ENCODE peak calls at places on chromosomes 3 and 15, in eight cellular contexts. M is stomach; L is OCI-LY7; U is sigmoid colon; W is heart right ventricle; A is CD8-positive, alpha-beta T cell; C is GM23338; N is mammary epithelial cell. O is an unnamed sample.

GRCh38 chr3:53999725-54000124 is 108.1 kb upstream of the SELENOK start:
- DNase-seq in M (no peak), L (no peak), U (no peak), W (no peak), A (no peak), C (no peak), N (no peak), O (no peak)

GRCh38 chr3:100002599-100003350 is 111.5 kb downstream of the FILIP1L start:
- DNase-seq in M (peak; percentile 27), L (no peak), U (peak; percentile 60), W (no peak), A (no peak), C (no peak), N (peak; percentile 99), O (no peak)

GRCh38 chr15:70291295-70291694 is 193.6 kb upstream of the TLE3 start:
- DNase-seq in M (no peak), L (no peak), U (no peak), W (no peak), A (no peak), C (no peak), N (no peak), O (no peak)

GRCh38 chr3:185351371-185351770 is 11.6 kb upstream of the MAP3K13 start:
- DNase-seq in M (no peak), L (no peak), U (no peak), W (no peak), A (no peak), C (no peak), N (no peak), O (no peak)

GRCh38 chr15:93070136-93070535 is 18.9 kb downstream of the RGMA start:
- DNase-seq in M (no peak), L (no peak), U (no peak), W (no peak), A (no peak), C (no peak), N (no peak), O (no peak)

GRCh38 chr3:10867384-10867783 is 51.4 kb downstream of the SLC6A11 start:
- DNase-seq in M (no peak), L (no peak), U (no peak), W (no peak), A (no peak), C (peak; percentile 75), N (peak; percentile 24), O (no peak)

GRCh38 chr3:161349529-161350278 is 21.6 kb downstream of the SPTSSB start:
- DNase-seq in M (no peak), L (no peak), U (no peak), W (no peak), A (peak; percentile 24), C (peak; percentile 33), N (peak; percentile 98), O (no peak)

GRCh38 chr15:25345943-25346342 is 92.9 kb downstream of the UBE3A start:
- DNase-seq in M (no peak), L (no peak), U (peak; percentile 78), W (peak; percentile 72), A (no peak), C (peak; percentile 61), N (peak; percentile 42), O (no peak)

GRCh38 chr3:51340311-51340829 is 44.7 kb upstream of the MANF start:
- DNase-seq in M (no peak), L (no peak), U (peak; percentile 66), W (no peak), A (no peak), C (peak; percentile 33), N (peak; percentile 87), O (no peak)

GRCh38 chr15:67715166-67715565 is 110.1 kb upstream of the SKOR1 start:
- DNase-seq in M (no peak), L (no peak), U (no peak), W (no peak), A (no peak), C (no peak), N (no peak), O (no peak)

GRCh38 chr15:93462690-93463089 is 373.7 kb upstream of the RGMA start:
- DNase-seq in M (no peak), L (no peak), U (no peak), W (no peak), A (no peak), C (no peak), N (no peak), O (no peak)

GRCh38 chr3:41267975-41268640 is 68.8 kb downstream of the CTNNB1 start:
- DNase-seq in M (no peak), L (no peak), U (no peak), W (no peak), A (no peak), C (no peak), N (peak; percentile 95), O (no peak)

GRCh38 chr3:66195347-66195783 is 25.4 kb upstream of the SLC25A26 start:
- DNase-seq in M (peak; percentile 66), L (no peak), U (peak; percentile 67), W (peak; percentile 50), A (no peak), C (peak; percentile 83), N (peak; percentile 39), O (no peak)

GRCh38 chr15:89667706-89667960 is 11.5 kb downstream of the PLIN1 start:
- DNase-seq in M (no peak), L (no peak), U (no peak), W (no peak), A (no peak), C (no peak), N (no peak), O (no peak)

GRCh38 chr15:83922895-83923294 is 269.0 kb downstream of the ADAMTSL3 start:
- DNase-seq in M (no peak), L (no peak), U (no peak), W (no peak), A (no peak), C (no peak), N (no peak), O (no peak)
- H3K4me3 ChIP-seq in M (no peak overlapping the region), L (no peak overlapping the region), U (no peak overlapping the region), W (no peak overlapping the region), A (no peak overlapping the region), C (no peak overlapping the region), N (no peak overlapping the region), O (no peak overlapping the region)

GRCh38 chr3:178588593-178588992 is 52.4 kb downstream of the KCNMB2 start:
- DNase-seq in M (no peak), L (no peak), U (no peak), W (no peak), A (no peak), C (no peak), N (no peak), O (no peak)

GRCh38 chr3:178583963-178584575 is 47.8 kb downstream of the KCNMB2 start:
- DNase-seq in M (no peak), L (no peak), U (no peak), W (no peak), A (no peak), C (no peak), N (no peak), O (no peak)

GRCh38 chr3:178585439-178585838 is 49.2 kb downstream of the KCNMB2 start:
- DNase-seq in M (no peak), L (no peak), U (no peak), W (no peak), A (no peak), C (no peak), N (no peak), O (no peak)

DNA sequence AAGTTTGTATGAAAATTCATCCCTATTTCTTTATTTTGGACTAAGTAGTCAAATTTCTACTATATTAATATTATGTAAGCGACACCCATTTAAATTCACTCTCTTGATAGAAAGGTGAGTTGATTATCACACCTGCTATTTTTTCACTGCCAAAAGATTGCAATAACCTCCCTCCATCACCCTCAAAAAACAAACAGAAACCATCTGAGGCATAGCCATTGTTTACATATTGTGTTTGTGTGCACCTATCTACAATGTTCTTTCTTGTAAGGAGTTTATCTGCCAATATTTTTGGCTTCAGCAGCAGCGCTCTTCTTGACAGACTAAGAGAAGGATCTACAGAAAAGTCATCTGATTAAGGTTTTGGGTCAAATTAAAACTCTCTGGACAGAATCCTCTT is 48.5 kb downstream of the KCNMB2 start:
- DNase-seq in M (no peak), L (no peak), U (no peak), W (no peak), A (no peak), C (no peak), N (no peak), O (no peak)
- H3K27ac ChIP-seq in M (no peak overlapping the region), L (no peak overlapping the region), U (no peak overlapping the region), W (no peak overlapping the region), A (no peak overlapping the region), C (no peak overlapping the region), N (no peak overlapping the region), O (no peak overlapping the region)

GRCh38 chr3:111473550-111473949 is 68.4 kb upstream of the CD96 start:
- DNase-seq in M (no peak), L (no peak), U (no peak), W (no peak), A (no peak), C (peak; percentile 52), N (no peak), O (no peak)
- TF ChIP-seq CTCF in M (no peak), L (no peak), U (no peak), W (no peak), A (no peak), C (peak; percentile 28), N (no peak), O (no peak)

GRCh38 chr3:25040739-25041138 is 387.3 kb upstream of the RARB start:
- DNase-seq in M (no peak), L (no peak), U (no peak), W (no peak), A (no peak), C (no peak), N (no peak), O (no peak)
- H3K4me3 ChIP-seq in M (no peak overlapping the region), L (no peak overlapping the region), U (no peak overlapping the region), W (no peak overlapping the region), A (no peak overlapping the region), C (no peak overlapping the region), N (no peak overlapping the region), O (no peak overlapping the region)

GRCh38 chr3:8550619-8551018 is 49.0 kb downstream of the LMCD1 start:
- DNase-seq in M (no peak), L (no peak), U (no peak), W (peak; percentile 47), A (no peak), C (no peak), N (no peak), O (no peak)
- H3K27ac ChIP-seq in M (peak overlapping the region; percentile 10), L (no peak overlapping the region), U (no peak overlapping the region), W (peak overlapping the region; percentile 32), A (no peak overlapping the region), C (no peak overlapping the region), N (no peak overlapping the region), O (peak overlapping the region; percentile 88)

GRCh38 chr3:84946240-84946639 is 12.5 kb upstream of the CADM2 start:
- DNase-seq in M (no peak), L (no peak), U (no peak), W (no peak), A (no peak), C (peak; percentile 54), N (no peak), O (no peak)

DNA sequence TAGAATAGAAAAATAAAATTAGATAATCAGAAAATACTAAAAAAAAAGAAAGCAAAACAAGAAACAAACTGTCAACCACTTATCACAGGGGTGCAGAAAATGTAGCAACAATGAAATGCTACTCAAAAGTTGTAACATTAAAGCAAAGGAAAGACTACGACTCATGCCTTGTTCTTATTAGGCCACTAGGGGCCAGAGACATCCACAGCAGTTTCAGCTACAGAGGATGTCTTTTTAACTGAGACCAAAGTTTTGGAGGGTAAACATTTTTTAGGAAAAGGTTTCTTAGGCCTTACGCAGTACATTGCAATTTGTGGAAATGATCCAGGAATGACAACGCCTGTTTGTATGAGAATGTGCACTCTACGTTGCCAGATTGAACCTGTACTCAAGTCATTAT is 15.4 kb upstream of the CADM2 start:
- DNase-seq in M (no peak), L (no peak), U (no peak), W (no peak), A (no peak), C (peak; percentile 56), N (no peak), O (no peak)
- TF ChIP-seq CTCF in M (no peak), L (no peak), U (no peak), W (no peak), A (no peak), C (peak; percentile 66), N (no peak), O (no peak)

O was measured in coronary artery.